ENCODE peak calls at places on chromosomes 11 and 22, in four cellular contexts. One of them, this sample, is unnamed.

GRCh38 chr22:47630741-47631534 is 868.5 kb downstream of the TBC1D22A start:
- DNase-seq in HepG2: no peak
- DNase-seq in GM12878: no peak
- DNase-seq in K562: no peak
- DNase-seq in this sample: no peak

GRCh38 chr11:124285610-124286344 is 28.0 kb downstream of the OR8D1 start:
- DNase-seq in HepG2: no peak
- DNase-seq in GM12878: no peak
- DNase-seq in K562: no peak
- DNase-seq in this sample: no peak

GRCh38 chr11:131943296-131943695 is 572.9 kb downstream of the NTM start:
- DNase-seq in HepG2: no peak
- DNase-seq in GM12878: no peak
- DNase-seq in K562: no peak
- DNase-seq in this sample: no peak

GRCh38 chr11:109946322-109946846 is 146.8 kb upstream of the ZC3H12C start:
- DNase-seq in HepG2: peak; percentile 78
- DNase-seq in GM12878: peak; percentile 92
- DNase-seq in K562: peak; percentile 74
- DNase-seq in this sample: peak; percentile 66

GRCh38 chr11:58498464-58498863 is 9.4 kb downstream of the OR5B21 start:
- DNase-seq in HepG2: no peak
- DNase-seq in GM12878: no peak
- DNase-seq in K562: no peak
- DNase-seq in this sample: no peak

GRCh38 chr11:82732734-82733443 is 775 bp downstream of the FAM181B start:
- DNase-seq in HepG2: no peak
- DNase-seq in GM12878: no peak
- DNase-seq in K562: peak; percentile 30
- DNase-seq in this sample: no peak

GRCh38 chr11:95121687-95122086 is 32.0 kb downstream of the ENDOD1 start:
- DNase-seq in HepG2: peak; percentile 9
- DNase-seq in GM12878: no peak
- DNase-seq in K562: no peak
- DNase-seq in this sample: no peak

GRCh38 chr11:118605116-118605867 is 2.1 kb upstream of the PHLDB1 start:
- DNase-seq in HepG2: peak; percentile 41
- DNase-seq in GM12878: no peak
- DNase-seq in K562: peak; percentile 72
- DNase-seq in this sample: no peak

GRCh38 chr22:40593460-40594273 is 42.9 kb downstream of the MRTFA start:
- DNase-seq in HepG2: peak; percentile 25
- DNase-seq in GM12878: peak; percentile 68
- DNase-seq in K562: peak; percentile 9
- DNase-seq in this sample: no peak

GRCh38 chr11:3169235-3169951 is 4.3 kb upstream of the OSBPL5 start:
- DNase-seq in HepG2: no peak
- DNase-seq in GM12878: no peak
- DNase-seq in K562: peak; percentile 89
- DNase-seq in this sample: no peak

GRCh38 chr11:122601131-122602125 is 54.1 kb upstream of the UBASH3B start:
- DNase-seq in HepG2: peak; percentile 40
- DNase-seq in GM12878: no peak
- DNase-seq in K562: no peak
- DNase-seq in this sample: no peak

GRCh38 chr11:2920343-2920742 is 8.9 kb downstream of the PHLDA2 start:
- DNase-seq in HepG2: no peak
- DNase-seq in GM12878: no peak
- DNase-seq in K562: no peak
- DNase-seq in this sample: no peak

GRCh38 chr11:2093575-2094353 is 45.4 kb downstream of the IGF2 start:
- DNase-seq in HepG2: no peak
- DNase-seq in GM12878: no peak
- DNase-seq in K562: no peak
- DNase-seq in this sample: no peak

GRCh38 chr11:58577441-58578135 is 1.3 kb upstream of the ZFP91 start:
- DNase-seq in HepG2: peak; percentile 33
- DNase-seq in GM12878: peak; percentile 66
- DNase-seq in K562: no peak
- DNase-seq in this sample: no peak

GRCh38 chr11:95404370-95404769 is 173.4 kb upstream of the SESN3 start:
- DNase-seq in HepG2: no peak
- DNase-seq in GM12878: no peak
- DNase-seq in K562: no peak
- DNase-seq in this sample: no peak

GRCh38 chr22:32904044-32904443 is 102.5 kb downstream of the TIMP3 start:
- DNase-seq in HepG2: peak; percentile 23
- DNase-seq in GM12878: no peak
- DNase-seq in K562: peak; percentile 68
- DNase-seq in this sample: no peak
- TF ChIP-seq RAD21 in HepG2: no peak
- TF ChIP-seq RAD21 in GM12878: no peak
- TF ChIP-seq RAD21 in K562: no peak
- TF ChIP-seq RAD21 in this sample: no peak

GRCh38 chr11:72598901-72599300 is 75.3 kb downstream of the PDE2A start:
- DNase-seq in HepG2: peak; percentile 28
- DNase-seq in GM12878: no peak
- DNase-seq in K562: peak; percentile 54
- DNase-seq in this sample: no peak
- TF ChIP-seq HDAC2 in HepG2: no peak
- TF ChIP-seq HDAC2 in GM12878: no peak
- TF ChIP-seq HDAC2 in K562: no peak
- TF ChIP-seq HDAC2 in this sample: no peak

GRCh38 chr11:125871391-125872137 is 15.9 kb upstream of the HYLS1 start:
- DNase-seq in HepG2: peak; percentile 57
- DNase-seq in GM12878: no peak
- DNase-seq in K562: peak; percentile 54
- DNase-seq in this sample: peak; percentile 87
- H3K36me3 ChIP-seq in HepG2: no peaks in the 10 kb centered on the region
- H3K36me3 ChIP-seq in GM12878: no peaks in the 10 kb centered on the region
- H3K36me3 ChIP-seq in K562: no peaks in the 10 kb centered on the region
- H3K36me3 ChIP-seq in this sample: no peaks in the 10 kb centered on the region

DNA sequence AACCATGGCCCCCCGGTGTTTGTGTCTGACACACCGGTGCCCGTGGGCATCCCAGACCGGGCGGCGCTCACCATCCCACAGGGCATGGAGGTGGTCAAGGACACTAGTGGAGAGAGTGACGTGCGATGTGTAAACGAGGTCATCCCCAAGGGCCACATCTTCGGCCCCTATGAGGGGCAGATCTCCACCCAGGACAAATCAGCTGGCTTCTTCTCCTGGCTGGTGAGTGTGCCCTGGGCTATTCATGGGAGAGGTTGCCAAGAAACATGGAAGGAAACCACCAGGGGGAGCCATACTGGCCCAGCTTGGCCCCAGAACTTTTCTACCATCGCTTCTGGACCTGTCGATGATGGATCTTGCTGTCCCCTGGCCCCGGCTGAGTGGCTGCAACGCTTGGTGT is 36.5 kb downstream of the PRDM11 start:
- DNase-seq in HepG2: no peak
- DNase-seq in GM12878: no peak
- DNase-seq in K562: no peak
- DNase-seq in this sample: no peak
- TF ChIP-seq RAD21 in HepG2: no peak
- TF ChIP-seq RAD21 in GM12878: no peak
- TF ChIP-seq RAD21 in K562: no peak
- TF ChIP-seq RAD21 in this sample: peak; percentile 55

GRCh38 chr11:59643390-59643789 is 25.4 kb downstream of the PATL1 start:
- DNase-seq in HepG2: peak; percentile 83
- DNase-seq in GM12878: no peak
- DNase-seq in K562: no peak
- DNase-seq in this sample: no peak

GRCh38 chr11:59644528-59644927 is 24.3 kb downstream of the PATL1 start:
- DNase-seq in HepG2: no peak
- DNase-seq in GM12878: no peak
- DNase-seq in K562: no peak
- DNase-seq in this sample: no peak

DNA sequence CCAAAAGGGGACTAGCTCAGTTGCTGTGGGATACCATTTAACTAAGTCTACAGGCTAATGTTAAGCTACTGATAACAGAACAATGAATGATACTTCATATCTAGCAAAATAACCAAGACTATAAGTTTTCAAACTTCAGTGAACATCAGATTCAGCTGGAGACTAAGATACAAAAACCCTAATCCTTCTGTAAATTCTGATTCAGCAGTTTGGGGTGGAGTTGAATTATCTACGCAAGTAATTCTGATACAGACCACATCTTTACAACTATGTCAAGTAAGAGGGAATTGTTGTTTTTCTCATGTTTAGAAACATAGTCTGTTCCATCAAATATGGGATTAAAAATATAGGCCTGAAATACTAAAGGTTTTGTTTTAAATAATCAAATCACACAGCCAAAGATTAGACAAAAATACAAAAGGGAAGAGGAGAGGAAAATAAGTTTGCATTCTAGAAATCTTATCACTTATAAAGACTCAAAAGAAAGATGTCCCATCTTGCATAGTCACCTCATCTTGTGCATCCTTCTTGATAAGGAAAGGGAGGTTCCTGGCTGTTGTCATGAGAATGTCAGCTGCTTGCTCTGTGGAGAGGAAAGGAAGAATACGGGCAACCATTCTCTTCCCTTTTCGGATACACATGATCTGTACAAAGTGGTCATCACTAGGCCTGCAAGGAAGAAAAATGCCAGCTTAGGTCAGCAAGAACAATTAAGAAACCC is 21.4 kb downstream of the PATL1 start:
- DNase-seq in HepG2: no peak
- DNase-seq in GM12878: no peak
- DNase-seq in K562: no peak
- DNase-seq in this sample: no peak
- TF ChIP-seq HDAC2 in HepG2: no peak
- TF ChIP-seq HDAC2 in GM12878: no peak
- TF ChIP-seq HDAC2 in K562: no peak
- TF ChIP-seq HDAC2 in this sample: no peak